ENCODE peak calls at places on chromosomes 16 and 17, in nine cellular contexts. U, R, M, N, H, D, P, S and Y are unnamed samples.

GRCh38 chr17:83196973-83197880 is 117.8 kb downstream of the METRNL start:
- DNase-seq in M (no peak), U (no peak), H (peak; percentile 19), S (no peak), N (no peak), D (no peak), P (no peak), R (no peak), Y (no peak)

GRCh38 chr16:23254338-23254737 is 47.8 kb upstream of the SCNN1B start:
- DNase-seq in H (peak; percentile 27), N (no peak), R (no peak), D (no peak), S (peak; percentile 86), U (peak; percentile 25), P (peak; percentile 45), M (peak; percentile 77), Y (peak; percentile 48)

GRCh38 chr17:73650617-73651200 is 6.5 kb upstream of the SDK2 start:
- DNase-seq in S (no peak), U (no peak), N (no peak), D (peak; percentile 48), P (no peak), R (no peak), H (no peak), M (no peak), Y (no peak)

GRCh38 chr17:47265983-47266541 is 12.4 kb downstream of the ITGB3 start:
- DNase-seq in M (peak; percentile 58), P (no peak), U (peak; percentile 56), D (no peak), S (peak; percentile 36), H (no peak), N (no peak), R (no peak), Y (peak; percentile 71)

GRCh38 chr16:1014771-1015495 is 33.4 kb downstream of the SOX8 start:
- DNase-seq in S (no peak), M (no peak), U (no peak), R (no peak), P (no peak), N (no peak), H (no peak), D (peak; percentile 76), Y (no peak)

GRCh38 chr17:54180919-54181318 is 358.2 kb downstream of the KIF2B start:
- DNase-seq in S (no peak), P (no peak), H (no peak), D (no peak), M (no peak), R (no peak), N (no peak), U (no peak), Y (no peak)

GRCh38 chr16:4684030-4684715 is 9.2 kb upstream of the NUDT16L1 start:
- DNase-seq in N (no peak), D (no peak), H (no peak), R (no peak), M (no peak), U (no peak), S (no peak), P (no peak), Y (no peak)

GRCh38 chr17:75755205-75755901 is 9.6 kb downstream of the GALK1 start:
- DNase-seq in U (no peak), H (peak; percentile 36), R (no peak), M (no peak), D (peak; percentile 69), P (peak; percentile 82), S (no peak), N (no peak), Y (no peak)

GRCh38 chr17:56596741-56597494 is 3.4 kb downstream of the NOG start:
- DNase-seq in S (no peak), H (peak; percentile 36), M (peak; percentile 71), R (no peak), D (peak; percentile 80), N (no peak), U (peak; percentile 7), P (no peak), Y (no peak)

GRCh38 chr16:47778106-47778803 is 317.1 kb downstream of the PHKB start:
- DNase-seq in N (no peak), R (no peak), U (no peak), D (no peak), M (no peak), S (no peak), H (no peak), P (no peak), Y (no peak)

GRCh38 chr17:72545756-72546155 is 424.9 kb downstream of the SOX9 start:
- DNase-seq in D (no peak), U (no peak), H (no peak), R (no peak), S (no peak), P (no peak), M (no peak), N (no peak), Y (no peak)

GRCh38 chr16:90020260-90020837 is 1.1 kb upstream of the DBNDD1 start:
- DNase-seq in P (no peak), D (no peak), U (no peak), N (no peak), S (no peak), R (no peak), M (no peak), H (no peak), Y (peak; percentile 36)

GRCh38 chr17:79559111-79559887 is 51.6 kb downstream of the RBFOX3 start:
- DNase-seq in D (no peak), U (no peak), N (no peak), P (no peak), H (no peak), R (no peak), M (no peak), S (no peak), Y (no peak)

GRCh38 chr16:19700319-19700781 is 17.7 kb downstream of the KNOP1 start:
- DNase-seq in U (peak; percentile 30), R (no peak), N (no peak), M (peak; percentile 71), P (no peak), H (no peak), S (no peak), D (no peak), Y (peak; percentile 70)

GRCh38 chr16:75593825-75594820 is 27.9 kb downstream of the GABARAPL2 start:
- DNase-seq in U (peak; percentile 51), N (no peak), R (peak; percentile 85), P (peak; percentile 38), D (no peak), S (peak; percentile 50), M (peak; percentile 24), H (no peak), Y (peak; percentile 83)

GRCh38 chr17:66855204-66855603 is 20.3 kb downstream of the CACNG5 start:
- DNase-seq in S (no peak), R (peak; percentile 3), D (no peak), N (no peak), H (no peak), M (no peak), U (no peak), P (peak; percentile 46), Y (no peak)

GRCh38 chr16:65731840-65732239 is 610.0 kb upstream of the CDH11 start:
- DNase-seq in S (no peak), U (no peak), D (no peak), M (no peak), H (no peak), N (no peak), R (no peak), P (no peak), Y (peak; percentile 3)

GRCh38 chr17:50186661-50187402 is 14.6 kb downstream of the COL1A1 start:
- DNase-seq in S (no peak), M (no peak), U (no peak), N (no peak), P (no peak), H (no peak), R (no peak), D (no peak), Y (peak; percentile 82)

GRCh38 chr17:74408830-74409229 is 23.1 kb upstream of the GPRC5C start:
- DNase-seq in P (no peak), D (no peak), M (no peak), N (no peak), H (no peak), S (no peak), R (no peak), U (no peak), Y (no peak)